ENCODE peak calls at places on chromosome 16, in six cellular contexts. K, R, Q, H, V and N are unnamed samples. For H3K9me3, the result is how much of the 10 kb centered on the place peaks cover.

GRCh38 chr16:74183601-74184365 is 112.8 kb upstream of the PSMD7 start:
- DNase-seq in K (no peak), R (no peak), Q (no peak), H (no peak), V (no peak), N (no peak)

GRCh38 chr16:23826528-23827244 is 9.1 kb upstream of the PRKCB start:
- DNase-seq in K (no peak), R (no peak), Q (no peak), H (no peak), V (no peak), N (no peak)

GRCh38 chr16:50280932-50281331 is 14.6 kb downstream of the ADCY7 start:
- DNase-seq in K (no peak), R (no peak), Q (no peak), H (no peak), V (peak), N (no peak)

GRCh38 chr16:30805370-30806169 is 18.6 kb upstream of the ZNF629 start:
- DNase-seq in K (peak), R (peak), Q (peak), H (peak), V (peak), N (peak)

GRCh38 chr16:52469775-52470174 is 77.2 kb downstream of the TOX3 start:
- DNase-seq in K (no peak), R (no peak), Q (no peak), H (peak), V (no peak), N (no peak)

GRCh38 chr16:59665618-59666220 is 931.6 kb upstream of the GOT2 start:
- DNase-seq in K (no peak), R (no peak), Q (no peak), H (no peak), V (no peak), N (no peak)

GRCh38 chr16:87431926-87432325 is 39.8 kb downstream of the MAP1LC3B start:
- DNase-seq in K (peak), R (no peak), Q (no peak), H (no peak), V (no peak), N (no peak)

GRCh38 chr16:6682142-6682811 is 650.4 kb upstream of the RBFOX1 start:
- DNase-seq in K (peak), R (no peak), Q (peak), H (peak), V (peak), N (no peak)

GRCh38 chr16:65546353-65546791 is 424.5 kb upstream of the CDH11 start:
- DNase-seq in K (no peak), R (peak), Q (no peak), H (no peak), V (no peak), N (no peak)

GRCh38 chr16:31874354-31875111 is 926 bp downstream of the ZNF267 start:
- DNase-seq in K (no peak), R (peak), Q (no peak), H (peak), V (no peak), N (no peak)

GRCh38 chr16:73610605-73611177 is 562.8 kb upstream of the ZFHX3 start:
- DNase-seq in K (no peak), R (no peak), Q (no peak), H (no peak), V (no peak), N (no peak)

GRCh38 chr16:30086291-30087140 is 5.2 kb downstream of the TBX6 start:
- DNase-seq in K (no peak), R (no peak), Q (no peak), H (no peak), V (no peak), N (no peak)

GRCh38 chr16:4081577-4082021 is 34.6 kb downstream of the ADCY9 start:
- DNase-seq in K (no peak), R (no peak), Q (no peak), H (no peak), V (no peak), N (no peak)

GRCh38 chr16:9053006-9053601 is 38.3 kb upstream of the HAPSTR1 start:
- DNase-seq in K (peak), R (peak), Q (no peak), H (peak), V (peak), N (peak)

GRCh38 chr16:79402920-79403319 is 197.6 kb downstream of the MAF start:
- DNase-seq in K (no peak), R (no peak), Q (no peak), H (no peak), V (no peak), N (no peak)
- H3K9me3 ChIP-seq in K (under half), R (under half), Q (under half), H (under half), V (under half), N (under half)

GRCh38 chr16:15483857-15484256 is 49.5 kb downstream of the BMERB1 start:
- DNase-seq in K (no peak), R (no peak), Q (no peak), H (no peak), V (no peak), N (no peak)

GRCh38 chr16:15482748-15483118 is 48.3 kb downstream of the BMERB1 start:
- DNase-seq in K (no peak), R (no peak), Q (no peak), H (no peak), V (no peak), N (no peak)

GRCh38 chr16:15484662-15485061 is 50.3 kb downstream of the BMERB1 start:
- DNase-seq in K (no peak), R (no peak), Q (no peak), H (no peak), V (no peak), N (no peak)

GRCh38 chr16:15485175-15485574 is 50.8 kb downstream of the BMERB1 start:
- DNase-seq in K (no peak), R (no peak), Q (no peak), H (no peak), V (no peak), N (no peak)

DNA sequence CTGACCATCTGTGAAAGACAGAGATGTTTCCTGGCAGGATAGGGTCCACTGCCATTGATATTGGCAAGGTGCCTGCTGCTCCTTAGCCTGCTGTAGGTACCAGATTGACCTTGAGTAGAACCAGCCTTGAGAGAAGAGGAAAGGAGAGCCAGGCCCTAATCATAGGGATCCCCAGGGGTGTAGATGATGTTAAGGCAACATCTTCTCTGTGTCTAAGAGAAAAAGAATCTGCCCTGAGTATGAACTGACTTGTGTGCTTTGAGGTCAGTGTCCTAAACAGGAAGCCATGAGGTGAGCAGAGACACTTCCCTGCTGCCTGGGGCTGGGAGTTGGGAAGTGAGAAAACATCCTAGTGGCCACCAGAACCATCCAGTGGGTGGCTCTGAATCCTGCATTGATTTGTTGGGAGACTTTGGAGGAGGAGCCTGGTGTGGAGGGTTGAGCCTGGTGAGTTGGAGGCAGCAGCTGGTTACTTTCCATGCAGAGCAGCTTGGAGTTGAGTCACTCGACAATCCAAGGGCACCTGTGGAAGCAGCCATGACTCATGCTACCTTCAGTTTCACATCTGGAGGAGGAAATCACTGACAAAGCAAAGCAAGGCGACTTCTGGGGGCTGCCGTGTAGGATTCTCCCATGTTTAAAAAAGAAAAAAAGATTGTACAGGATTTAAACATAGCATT is 47.8 kb downstream of the BMERB1 start:
- DNase-seq in K (peak), R (peak), Q (no peak), H (peak), V (peak), N (peak)
- TF ChIP-seq CTCF in K (peak), R (no peak), Q (no peak), H (no peak), V (no peak), N (peak)

GRCh38 chr16:35639233-35640205 is 2180.1 kb downstream of the TP53TG3F start:
- DNase-seq in K (no peak), R (no peak), Q (no peak), H (no peak), V (no peak), N (no peak)
- H3K9me3 ChIP-seq in K (under half), R (under half), Q (under half), H (under half), V (under half), N (under half)

GRCh38 chr16:68229431-68230175 is 6.3 kb downstream of the ESRP2 start:
- DNase-seq in K (peak), R (peak), Q (peak), H (peak), V (no peak), N (no peak)
- TF ChIP-seq CTCF in K (peak), R (peak), Q (peak), H (peak), V (peak), N (peak)

DNA sequence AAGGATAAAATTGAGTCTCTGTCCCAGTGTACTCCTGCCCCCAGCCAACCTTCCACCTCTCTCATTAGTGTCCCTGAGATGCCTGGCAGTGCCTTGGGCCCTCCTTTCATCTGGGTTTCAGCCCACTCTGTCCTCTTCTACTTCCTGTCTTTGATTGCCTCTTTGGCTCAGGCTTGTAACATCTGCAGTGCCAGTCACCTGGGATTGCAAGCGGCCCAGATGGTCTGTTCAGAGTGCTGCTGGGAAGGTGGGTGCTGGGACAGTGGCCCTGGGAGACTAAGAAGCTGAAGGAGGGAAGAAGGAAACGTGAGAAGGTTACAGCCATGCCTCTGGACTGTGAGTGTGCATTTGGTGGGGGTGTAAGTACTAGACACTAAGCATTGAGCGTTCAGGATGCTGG is 2177.4 kb downstream of the TP53TG3F start:
- DNase-seq in K (no peak), R (no peak), Q (no peak), H (no peak), V (no peak), N (no peak)
- H3K9me3 ChIP-seq in K (under half), R (under half), Q (under half), H (under half), V (under half), N (under half)